ENCODE peak calls at places on chromosome 6, in seven cellular contexts. N is right lobe of liver, O is psoas muscle, K is mesendoderm, X is colonic mucosa, T is mammary epithelial cell, C is A673. D is an unnamed sample. For H3K4me1, the result is how much of the 10 kb centered on the place peaks cover.

GRCh38 chr6:131488780-131489179 is 84.2 kb upstream of the ARG1 start:
- DNase-seq in N (no peak), O (no peak), K (no peak), X (no peak), T (peak), C (no peak), D (no peak)

GRCh38 chr6:146543211-146543939 is at the start of gene RAB32:
- DNase-seq in N (peak), O (peak), K (peak), X (peak), T (peak), C (peak), D (peak)

GRCh38 chr6:144488590-144488989 is 203.5 kb downstream of the UTRN start:
- DNase-seq in N (no peak), O (no peak), K (no peak), X (no peak), T (no peak), C (no peak), D (no peak)

GRCh38 chr6:48994811-48995210 is 468.2 kb downstream of the MMUT start:
- DNase-seq in N (no peak), O (no peak), K (peak), X (no peak), T (no peak), C (peak), D (no peak)

GRCh38 chr6:63882208-63882607 is 246.6 kb downstream of the PHF3 start:
- DNase-seq in N (no peak), O (no peak), K (peak), X (no peak), T (no peak), C (peak), D (no peak)

GRCh38 chr6:69729870-69730449 is 66.8 kb downstream of the LMBRD1 start:
- DNase-seq in N (no peak), O (no peak), K (no peak), X (no peak), T (no peak), C (peak), D (no peak)

GRCh38 chr6:128690063-128690462 is 169.7 kb upstream of the PTPRK start:
- DNase-seq in N (no peak), O (no peak), K (no peak), X (no peak), T (no peak), C (no peak), D (no peak)

GRCh38 chr6:9401936-9402335 is 966.6 kb upstream of the SLC35B3 start:
- DNase-seq in N (no peak), O (no peak), K (no peak), X (no peak), T (no peak), C (no peak), D (no peak)

GRCh38 chr6:1611572-1612385 is 2.1 kb downstream of the FOXC1 start:
- DNase-seq in N (no peak), O (peak), K (peak), X (no peak), T (peak), C (peak), D (no peak)

GRCh38 chr6:12467706-12468670 is 177.8 kb downstream of the EDN1 start:
- DNase-seq in N (no peak), O (no peak), K (no peak), X (no peak), T (peak), C (no peak), D (no peak)

GRCh38 chr6:38567436-38567835 is 72.3 kb downstream of the BTBD9 start:
- DNase-seq in N (peak), O (peak), K (no peak), X (peak), T (peak), C (peak), D (peak)

GRCh38 chr6:165663736-165664552 is 903 bp upstream of the PDE10A start:
- DNase-seq in N (no peak), O (no peak), K (peak), X (no peak), T (peak), C (no peak), D (no peak)

GRCh38 chr6:15254074-15254975 is 8.5 kb downstream of the JARID2 start:
- DNase-seq in N (no peak), O (no peak), K (peak), X (no peak), T (no peak), C (peak), D (no peak)

GRCh38 chr6:15253107-15254073 is 7.5 kb downstream of the JARID2 start:
- DNase-seq in N (no peak), O (no peak), K (no peak), X (no peak), T (no peak), C (no peak), D (no peak)

GRCh38 chr6:15249371-15250019 is 3.6 kb downstream of the JARID2 start:
- DNase-seq in N (no peak), O (no peak), K (no peak), X (no peak), T (no peak), C (no peak), D (no peak)

GRCh38 chr6:15250440-15251168 is 4.7 kb downstream of the JARID2 start:
- DNase-seq in N (no peak), O (no peak), K (no peak), X (no peak), T (no peak), C (no peak), D (no peak)

DNA sequence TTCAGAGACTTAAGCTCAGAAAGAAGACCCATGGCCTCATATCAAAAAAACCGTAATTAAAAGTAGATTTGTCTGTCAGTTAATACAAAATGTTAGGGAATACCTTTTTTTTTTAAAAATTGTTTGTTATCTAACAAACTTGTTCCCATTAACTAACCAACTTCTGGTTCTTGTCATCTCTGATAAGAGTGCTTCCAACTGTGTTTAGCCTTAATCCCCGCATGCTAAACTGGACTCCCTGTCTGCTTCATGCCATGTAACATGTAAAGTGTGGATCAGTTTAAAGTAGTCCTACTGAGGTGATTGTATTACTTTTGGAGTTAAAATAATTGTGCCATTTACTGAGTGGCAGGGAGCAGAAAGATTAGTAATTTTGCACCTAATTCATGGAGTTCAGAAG is 6.3 kb downstream of the JARID2 start:
- DNase-seq in N (no peak), O (no peak), K (peak), X (no peak), T (no peak), C (no peak), D (no peak)
- H3K4me1 ChIP-seq in N (under half), O (under half), K (under half), X (under half), T (under half), C (half or more), D (under half)

GRCh38 chr6:168273483-168274045 is 46.0 kb downstream of the DACT2 start:
- DNase-seq in N (no peak), O (no peak), K (no peak), X (no peak), T (no peak), C (no peak), D (no peak)

GRCh38 chr6:168272379-168273011 is 47.1 kb downstream of the DACT2 start:
- DNase-seq in N (no peak), O (no peak), K (peak), X (no peak), T (no peak), C (no peak), D (peak)

GRCh38 chr6:168268755-168269154 is 50.8 kb downstream of the DACT2 start:
- DNase-seq in N (no peak), O (no peak), K (no peak), X (no peak), T (no peak), C (no peak), D (no peak)

GRCh38 chr6:168269455-168270243 is 49.9 kb downstream of the DACT2 start:
- DNase-seq in N (no peak), O (no peak), K (no peak), X (no peak), T (no peak), C (no peak), D (no peak)

GRCh38 chr6:168270274-168271174 is 49.1 kb downstream of the DACT2 start:
- DNase-seq in N (peak), O (no peak), K (no peak), X (no peak), T (no peak), C (no peak), D (no peak)
- H3K4me1 ChIP-seq in N (under half), O (under half), K (under half), X (under half), T (under half), C (under half), D (under half)

GRCh38 chr6:106536863-106537262 is 92.4 kb downstream of the RTN4IP1 start:
- DNase-seq in N (no peak), O (no peak), K (no peak), X (no peak), T (no peak), C (no peak), D (no peak)
- H3K4me1 ChIP-seq in N (under half), O (under half), K (under half), X (under half), T (under half), C (under half), D (under half)

GRCh38 chr6:108563292-108563691 is 2.6 kb downstream of the FOXO3 start:
- DNase-seq in N (no peak), O (no peak), K (no peak), X (no peak), T (no peak), C (no peak), D (no peak)

GRCh38 chr6:108566406-108566805 is 5.7 kb downstream of the FOXO3 start:
- DNase-seq in N (no peak), O (no peak), K (no peak), X (no peak), T (no peak), C (no peak), D (no peak)

GRCh38 chr6:108565893-108566292 is 5.2 kb downstream of the FOXO3 start:
- DNase-seq in N (no peak), O (no peak), K (no peak), X (peak), T (peak), C (no peak), D (no peak)

GRCh38 chr6:108564178-108564577 is 3.5 kb downstream of the FOXO3 start:
- DNase-seq in N (no peak), O (no peak), K (no peak), X (no peak), T (peak), C (no peak), D (no peak)

DNA sequence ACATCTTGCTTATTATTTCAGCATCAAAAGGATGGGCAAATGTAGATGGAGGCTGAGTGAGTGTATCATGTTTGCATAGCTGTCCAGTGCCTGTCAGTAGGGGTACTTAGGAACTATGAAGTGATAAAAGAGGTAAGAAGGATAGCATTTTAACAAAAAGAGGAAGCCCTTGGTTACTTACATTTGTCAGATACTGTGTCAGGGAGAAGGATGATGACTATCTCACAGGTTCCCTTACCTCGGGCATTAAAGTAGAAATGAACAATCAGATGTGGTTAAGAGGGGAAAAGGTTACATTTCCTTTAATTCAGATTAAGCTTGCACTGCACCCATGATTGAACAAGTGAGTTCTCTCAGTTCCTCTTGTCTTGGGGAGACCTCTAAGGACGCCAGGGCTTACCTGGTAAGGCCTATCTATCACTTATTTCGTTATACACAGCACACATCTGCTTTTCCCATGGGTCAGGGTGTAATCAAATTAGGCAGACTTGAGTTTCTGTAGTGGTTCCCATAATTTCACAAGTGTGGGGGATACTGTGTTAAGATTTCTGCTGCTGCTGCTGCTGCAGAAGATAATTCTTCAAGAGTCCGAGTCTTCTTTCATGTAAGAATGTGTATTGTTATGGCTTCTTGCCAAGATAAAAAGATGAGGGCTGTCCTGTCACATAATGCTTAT is 4.5 kb downstream of the FOXO3 start:
- DNase-seq in N (no peak), O (no peak), K (no peak), X (no peak), T (peak), C (no peak), D (no peak)
- H3K4me1 ChIP-seq in N (under half), O (half or more), K (under half), X (under half), T (under half), C (under half), D (under half)

GRCh38 chr6:2770171-2770570 is 5.0 kb downstream of the WRNIP1 start:
- DNase-seq in N (peak), O (peak), K (no peak), X (no peak), T (no peak), C (no peak), D (no peak)
- H3K4me1 ChIP-seq in N (under half), O (under half), K (under half), X (under half), T (under half), C (under half), D (under half)